ENCODE peak calls at places on chromosomes 1 and 21, in seven cellular contexts. One of them, this sample, is unnamed.

GRCh38 chr1:205595861-205596260 is 36.0 kb downstream of the ELK4 start:
- ATAC-seq in T-helper 17 cell: no peak
- ATAC-seq in DND-41: no peak
- ATAC-seq in lower lobe of right lung: no peak
- ATAC-seq in T-cell: no peak
- ATAC-seq in left cardiac atrium: no peak
- ATAC-seq in Right ventricle myocardium superior: no peak
- ATAC-seq in this sample: no peak

GRCh38 chr1:232009741-232010140 is 383.2 kb downstream of the DISC1 start:
- ATAC-seq in T-helper 17 cell: no peak
- ATAC-seq in DND-41: no peak
- ATAC-seq in lower lobe of right lung: no peak
- ATAC-seq in T-cell: no peak
- ATAC-seq in left cardiac atrium: no peak
- ATAC-seq in Right ventricle myocardium superior: no peak
- ATAC-seq in this sample: no peak

GRCh38 chr1:115377411-115377810 is 39.4 kb upstream of the NGF start:
- ATAC-seq in T-helper 17 cell: no peak
- ATAC-seq in DND-41: no peak
- ATAC-seq in lower lobe of right lung: no peak
- ATAC-seq in T-cell: no peak
- ATAC-seq in left cardiac atrium: no peak
- ATAC-seq in Right ventricle myocardium superior: no peak
- ATAC-seq in this sample: no peak

GRCh38 chr1:240337795-240338194 is 246.1 kb downstream of the FMN2 start:
- ATAC-seq in T-helper 17 cell: no peak
- ATAC-seq in DND-41: no peak
- ATAC-seq in lower lobe of right lung: no peak
- ATAC-seq in T-cell: no peak
- ATAC-seq in left cardiac atrium: peak
- ATAC-seq in Right ventricle myocardium superior: no peak
- ATAC-seq in this sample: peak

GRCh38 chr1:86082183-86082582 is 74.4 kb downstream of the COL24A1 start:
- ATAC-seq in T-helper 17 cell: no peak
- ATAC-seq in DND-41: peak
- ATAC-seq in lower lobe of right lung: no peak
- ATAC-seq in T-cell: no peak
- ATAC-seq in left cardiac atrium: no peak
- ATAC-seq in Right ventricle myocardium superior: no peak
- ATAC-seq in this sample: no peak

GRCh38 chr1:169860187-169860586 is 33.5 kb downstream of the SCYL3 start:
- ATAC-seq in T-helper 17 cell: no peak
- ATAC-seq in DND-41: peak
- ATAC-seq in lower lobe of right lung: no peak
- ATAC-seq in T-cell: no peak
- ATAC-seq in left cardiac atrium: no peak
- ATAC-seq in Right ventricle myocardium superior: no peak
- ATAC-seq in this sample: no peak

GRCh38 chr1:215466361-215466760 is 100.7 kb upstream of the KCTD3 start:
- ATAC-seq in T-helper 17 cell: no peak
- ATAC-seq in DND-41: no peak
- ATAC-seq in lower lobe of right lung: no peak
- ATAC-seq in T-cell: no peak
- ATAC-seq in left cardiac atrium: no peak
- ATAC-seq in Right ventricle myocardium superior: no peak
- ATAC-seq in this sample: no peak

GRCh38 chr1:21623411-21623961 is 45.7 kb downstream of the RAP1GAP start:
- ATAC-seq in T-helper 17 cell: no peak
- ATAC-seq in DND-41: no peak
- ATAC-seq in lower lobe of right lung: peak
- ATAC-seq in T-cell: no peak
- ATAC-seq in left cardiac atrium: no peak
- ATAC-seq in Right ventricle myocardium superior: no peak
- ATAC-seq in this sample: no peak

GRCh38 chr1:87084247-87084836 is 169.9 kb downstream of the HS2ST1 start:
- ATAC-seq in T-helper 17 cell: peak
- ATAC-seq in DND-41: peak
- ATAC-seq in lower lobe of right lung: peak
- ATAC-seq in T-cell: no peak
- ATAC-seq in left cardiac atrium: no peak
- ATAC-seq in Right ventricle myocardium superior: peak
- ATAC-seq in this sample: peak

GRCh38 chr1:49435291-49435690 is 588.5 kb downstream of the AGBL4 start:
- ATAC-seq in T-helper 17 cell: no peak
- ATAC-seq in DND-41: no peak
- ATAC-seq in lower lobe of right lung: no peak
- ATAC-seq in T-cell: no peak
- ATAC-seq in left cardiac atrium: no peak
- ATAC-seq in Right ventricle myocardium superior: no peak
- ATAC-seq in this sample: no peak

GRCh38 chr21:46136739-46137349 is 18.5 kb downstream of the FTCD start:
- ATAC-seq in T-helper 17 cell: no peak
- ATAC-seq in DND-41: no peak
- ATAC-seq in lower lobe of right lung: no peak
- ATAC-seq in T-cell: no peak
- ATAC-seq in left cardiac atrium: no peak
- ATAC-seq in Right ventricle myocardium superior: no peak
- ATAC-seq in this sample: no peak

GRCh38 chr1:34740161-34740875 is 14.5 kb upstream of the GJB5 start:
- ATAC-seq in T-helper 17 cell: no peak
- ATAC-seq in DND-41: no peak
- ATAC-seq in lower lobe of right lung: peak
- ATAC-seq in T-cell: no peak
- ATAC-seq in left cardiac atrium: no peak
- ATAC-seq in Right ventricle myocardium superior: no peak
- ATAC-seq in this sample: no peak

GRCh38 chr1:183239220-183239742 is 53.2 kb downstream of the LAMC2 start:
- ATAC-seq in T-helper 17 cell: no peak
- ATAC-seq in DND-41: no peak
- ATAC-seq in lower lobe of right lung: no peak
- ATAC-seq in T-cell: no peak
- ATAC-seq in left cardiac atrium: no peak
- ATAC-seq in Right ventricle myocardium superior: no peak
- ATAC-seq in this sample: no peak

GRCh38 chr1:183148599-183148998 is 37.5 kb upstream of the LAMC2 start:
- ATAC-seq in T-helper 17 cell: no peak
- ATAC-seq in DND-41: no peak
- ATAC-seq in lower lobe of right lung: peak
- ATAC-seq in T-cell: no peak
- ATAC-seq in left cardiac atrium: peak
- ATAC-seq in Right ventricle myocardium superior: peak
- ATAC-seq in this sample: peak

GRCh38 chr1:174769961-174770549 is 229.7 kb upstream of the CACYBP start:
- ATAC-seq in T-helper 17 cell: peak
- ATAC-seq in DND-41: peak
- ATAC-seq in lower lobe of right lung: peak
- ATAC-seq in T-cell: no peak
- ATAC-seq in left cardiac atrium: peak
- ATAC-seq in Right ventricle myocardium superior: peak
- ATAC-seq in this sample: peak

GRCh38 chr21:32966120-32966519 is 59.6 kb upstream of the OLIG2 start:
- ATAC-seq in T-helper 17 cell: no peak
- ATAC-seq in DND-41: no peak
- ATAC-seq in lower lobe of right lung: no peak
- ATAC-seq in T-cell: no peak
- ATAC-seq in left cardiac atrium: no peak
- ATAC-seq in Right ventricle myocardium superior: no peak
- ATAC-seq in this sample: no peak

GRCh38 chr1:244011251-244011650 is 39.8 kb upstream of the ZBTB18 start:
- ATAC-seq in T-helper 17 cell: no peak
- ATAC-seq in DND-41: no peak
- ATAC-seq in lower lobe of right lung: no peak
- ATAC-seq in T-cell: no peak
- ATAC-seq in left cardiac atrium: peak
- ATAC-seq in Right ventricle myocardium superior: no peak
- ATAC-seq in this sample: no peak

GRCh38 chr1:215523906-215524305 is 43.2 kb upstream of the KCTD3 start:
- ATAC-seq in T-helper 17 cell: no peak
- ATAC-seq in DND-41: no peak
- ATAC-seq in lower lobe of right lung: no peak
- ATAC-seq in T-cell: no peak
- ATAC-seq in left cardiac atrium: no peak
- ATAC-seq in Right ventricle myocardium superior: no peak
- ATAC-seq in this sample: no peak

GRCh38 chr1:85334962-85335361 is 58.5 kb upstream of the BCL10 start:
- ATAC-seq in T-helper 17 cell: no peak
- ATAC-seq in DND-41: peak
- ATAC-seq in lower lobe of right lung: no peak
- ATAC-seq in T-cell: no peak
- ATAC-seq in left cardiac atrium: no peak
- ATAC-seq in Right ventricle myocardium superior: no peak
- ATAC-seq in this sample: no peak

GRCh38 chr1:154474802-154475201 is 27.2 kb upstream of the TDRD10 start:
- ATAC-seq in T-helper 17 cell: no peak
- ATAC-seq in DND-41: no peak
- ATAC-seq in lower lobe of right lung: peak
- ATAC-seq in T-cell: no peak
- ATAC-seq in left cardiac atrium: peak
- ATAC-seq in Right ventricle myocardium superior: peak
- ATAC-seq in this sample: no peak

GRCh38 chr1:36088265-36088576 is 471 bp upstream of the ADPRS start:
- ATAC-seq in T-helper 17 cell: no peak
- ATAC-seq in DND-41: peak
- ATAC-seq in lower lobe of right lung: no peak
- ATAC-seq in T-cell: no peak
- ATAC-seq in left cardiac atrium: peak
- ATAC-seq in Right ventricle myocardium superior: peak
- ATAC-seq in this sample: no peak

GRCh38 chr21:25857308-25858099 is 122.7 kb downstream of the GABPA start:
- ATAC-seq in T-helper 17 cell: no peak
- ATAC-seq in DND-41: no peak
- ATAC-seq in lower lobe of right lung: no peak
- ATAC-seq in T-cell: no peak
- ATAC-seq in left cardiac atrium: no peak
- ATAC-seq in Right ventricle myocardium superior: no peak
- ATAC-seq in this sample: no peak

GRCh38 chr1:224498574-224499170 is 64.1 kb upstream of the WDR26 start:
- ATAC-seq in T-helper 17 cell: peak
- ATAC-seq in DND-41: no peak
- ATAC-seq in lower lobe of right lung: peak
- ATAC-seq in T-cell: no peak
- ATAC-seq in left cardiac atrium: peak
- ATAC-seq in Right ventricle myocardium superior: no peak
- ATAC-seq in this sample: no peak

GRCh38 chr1:19559641-19560040 is 74.3 kb upstream of the CAPZB start:
- ATAC-seq in T-helper 17 cell: no peak
- ATAC-seq in DND-41: no peak
- ATAC-seq in lower lobe of right lung: no peak
- ATAC-seq in T-cell: no peak
- ATAC-seq in left cardiac atrium: no peak
- ATAC-seq in Right ventricle myocardium superior: no peak
- ATAC-seq in this sample: no peak

GRCh38 chr1:89499320-89499719 is 25.3 kb upstream of the LRRC8B start:
- ATAC-seq in T-helper 17 cell: no peak
- ATAC-seq in DND-41: no peak
- ATAC-seq in lower lobe of right lung: peak
- ATAC-seq in T-cell: no peak
- ATAC-seq in left cardiac atrium: no peak
- ATAC-seq in Right ventricle myocardium superior: no peak
- ATAC-seq in this sample: no peak

This sample was measured in gastroesophageal sphincter.